ENCODE peak calls at places on chromosomes 13 and 19, in four cellular contexts. N is mesenchymal stem cell, Z is IMR-90, X is H9. G is an unnamed sample.

GRCh38 chr13:25687622-25688225 is 315.9 kb downstream of the ATP8A2 start:
- DNase-seq in Z (no peak), N (no peak), X (no peak), G (no peak)

GRCh38 chr13:20141238-20142018 is 19.4 kb downstream of the GJA3 start:
- DNase-seq in N (no peak), Z (no peak), X (no peak), G (no peak)

GRCh38 chr13:33355470-33355869 is 69.9 kb upstream of the STARD13 start:
- DNase-seq in N (peak; percentile 77), X (no peak), Z (peak; percentile 55), G (no peak)

GRCh38 chr13:88153353-88153752 is 482.2 kb downstream of the SLITRK5 start:
- DNase-seq in Z (no peak), N (no peak), X (no peak), G (no peak)

GRCh38 chr13:53921473-53921872 is 892.9 kb downstream of the OLFM4 start:
- DNase-seq in Z (no peak), N (no peak), X (no peak), G (no peak)

GRCh38 chr13:48852911-48853310 is 122.8 kb upstream of the FNDC3A start:
- DNase-seq in X (no peak), Z (no peak), N (no peak), G (no peak)

GRCh38 chr19:3062165-3063105 is at the start of gene TLE5:
- DNase-seq in N (no peak), X (no peak), Z (no peak), G (peak; percentile 38)

GRCh38 chr13:66927562-66927961 is 302.6 kb downstream of the PCDH9 start:
- DNase-seq in Z (no peak), X (no peak), N (no peak), G (no peak)

GRCh38 chr13:31038834-31039552 is 106.5 kb downstream of the TEX26 start:
- DNase-seq in Z (peak; percentile 44), X (no peak), N (peak; percentile 50), G (no peak)

GRCh38 chr19:53872762-53873161 is 5.1 kb downstream of the MYADM start:
- DNase-seq in X (no peak), N (peak; percentile 51), Z (no peak), G (no peak)

GRCh38 chr13:92362717-92363116 is 863.9 kb upstream of the GPC6 start:
- DNase-seq in Z (peak; percentile 7), N (peak; percentile 19), X (no peak), G (no peak)

GRCh38 chr19:9782282-9782681 is 13.7 kb upstream of the ZNF846 start:
- DNase-seq in X (no peak), N (no peak), Z (no peak), G (no peak)

GRCh38 chr13:91464336-91464735 is 65.9 kb downstream of the GPC5 start:
- DNase-seq in Z (no peak), N (no peak), X (no peak), G (no peak)

DNA sequence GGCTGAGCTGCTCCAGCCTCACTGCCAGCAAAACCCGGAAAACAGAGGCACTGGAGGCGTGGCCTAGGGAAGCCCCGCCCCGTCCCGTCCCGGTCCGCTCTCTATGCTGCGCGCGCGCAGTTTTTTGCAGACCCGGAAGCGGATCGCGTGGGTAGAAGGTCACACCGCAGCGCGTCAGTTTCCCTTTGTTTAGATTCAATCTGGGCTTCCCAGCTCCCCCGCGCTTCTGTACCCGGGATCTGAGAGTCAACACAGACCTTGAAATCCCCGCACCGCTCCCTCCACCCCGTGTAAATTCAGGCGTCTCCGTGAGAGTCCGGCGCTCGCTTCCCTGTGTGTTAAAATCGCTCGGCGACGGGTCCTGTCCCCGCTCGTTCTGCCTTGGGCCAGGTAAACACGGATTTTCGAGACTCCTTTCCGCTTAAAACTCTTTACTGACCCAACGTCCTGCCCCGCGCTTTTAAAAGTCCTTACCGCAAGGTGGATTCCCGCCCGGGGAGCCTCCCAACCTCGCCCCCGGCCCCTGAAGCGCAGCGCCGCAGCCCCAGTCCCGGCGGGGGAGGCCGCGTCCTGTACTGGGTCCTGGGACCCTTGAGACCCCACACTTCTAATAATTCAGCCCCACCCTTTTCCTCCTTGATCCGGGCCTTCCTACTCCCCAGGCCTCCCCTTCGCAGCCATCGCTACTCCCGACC is at the start of gene ZNF610:
- DNase-seq in N (peak; percentile 87), Z (peak; percentile 88), X (peak; percentile 88), G (peak; percentile 81)
- H2BK120ac ChIP-seq in N (peak within 1 kb of the TSS; percentile 15), Z (no peak within 1 kb of the TSS), X (no peak within 1 kb of the TSS), G (no peak within 1 kb of the TSS)

DNA sequence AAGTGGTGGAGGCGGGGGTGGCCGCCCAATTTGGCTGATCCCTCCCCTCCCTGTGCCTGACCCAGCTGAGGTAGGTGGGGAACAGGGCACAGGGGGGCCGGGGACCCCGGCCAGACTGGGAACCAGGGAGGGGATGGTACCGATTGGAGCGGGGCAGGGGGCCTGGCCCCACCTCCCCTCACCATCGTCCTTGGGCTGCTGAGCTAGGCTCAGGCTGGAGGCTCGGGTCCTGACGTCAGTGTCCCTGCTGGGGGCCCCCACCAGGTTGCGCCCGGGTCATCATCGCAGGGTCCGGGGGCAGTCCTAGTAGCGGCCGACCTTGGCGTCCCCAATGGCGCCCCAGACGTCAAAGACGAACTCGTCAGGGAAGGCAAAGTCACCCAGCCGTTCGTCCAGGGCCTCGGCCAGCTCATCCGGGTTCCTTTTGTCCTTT is 3.0 kb upstream of the PTGER1 start:
- DNase-seq in N (no peak), Z (no peak), X (no peak), G (no peak)
- H3K23ac ChIP-seq in N (no peak overlapping the region), Z (no peak overlapping the region), X (no peak overlapping the region), G (no peak overlapping the region)

GRCh38 chr19:37983153-37983552 is 76.1 kb downstream of the SIPA1L3 start:
- DNase-seq in X (no peak), N (peak; percentile 48), Z (peak; percentile 52), G (no peak)

GRCh38 chr19:37987356-37988332 is 80.6 kb downstream of the SIPA1L3 start:
- DNase-seq in Z (no peak), X (peak; percentile 66), N (no peak), G (peak; percentile 65)

GRCh38 chr19:37983916-37984315 is 76.9 kb downstream of the SIPA1L3 start:
- DNase-seq in Z (no peak), N (no peak), X (no peak), G (no peak)

GRCh38 chr19:37988758-37989635 is 82.0 kb downstream of the SIPA1L3 start:
- DNase-seq in Z (no peak), X (peak; percentile 65), N (peak; percentile 81), G (peak; percentile 45)

GRCh38 chr19:37986048-37986750 is 79.2 kb downstream of the SIPA1L3 start:
- DNase-seq in Z (no peak), N (no peak), X (no peak), G (no peak)
- H2BK120ac ChIP-seq in Z (peak overlapping the region; percentile 43), N (no peak overlapping the region), X (no peak overlapping the region), G (no peak overlapping the region)

GRCh38 chr19:49570138-49570856 is 10.1 kb downstream of the NOSIP start:
- DNase-seq in Z (peak; percentile 84), N (peak; percentile 87), X (peak; percentile 73), G (peak; percentile 91)

GRCh38 chr19:49570997-49571676 is 9.2 kb downstream of the NOSIP start:
- DNase-seq in N (no peak), X (peak; percentile 67), Z (no peak), G (peak; percentile 92)

GRCh38 chr19:49573009-49573408 is 7.3 kb downstream of the NOSIP start:
- DNase-seq in Z (no peak), N (no peak), X (no peak), G (no peak)

GRCh38 chr19:49573451-49573850 is 6.9 kb downstream of the NOSIP start:
- DNase-seq in Z (peak; percentile 20), N (no peak), X (no peak), G (no peak)

DNA sequence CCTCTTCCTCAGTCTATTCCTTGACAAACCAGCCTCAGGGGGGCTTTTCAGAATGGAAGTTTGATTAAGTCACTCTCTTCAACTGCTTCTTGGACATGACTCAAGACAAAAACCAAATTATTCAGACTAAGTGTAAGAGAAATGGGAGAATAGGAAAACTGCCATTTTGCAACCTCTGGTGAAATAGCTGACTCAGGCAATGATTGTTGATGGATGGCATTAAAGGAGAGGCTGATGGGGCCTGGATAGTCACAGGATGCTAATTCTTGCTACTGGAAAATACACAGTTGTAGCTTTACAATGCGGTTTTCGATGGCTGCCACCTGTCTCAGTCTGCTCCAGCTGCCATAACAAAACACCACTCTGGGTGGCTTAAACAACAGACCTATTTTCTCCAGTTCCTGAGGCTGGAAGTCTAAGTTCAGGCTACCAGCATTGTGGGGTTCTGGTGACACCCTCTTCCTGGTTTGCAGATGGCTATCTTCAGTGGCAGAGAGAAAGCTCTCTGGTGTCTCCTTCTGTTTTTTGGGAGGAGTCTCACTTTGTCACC is 6.1 kb downstream of the NOSIP start:
- DNase-seq in N (peak; percentile 42), Z (no peak), X (no peak), G (no peak)
- H3K23ac ChIP-seq in N (no peak overlapping the region), Z (no peak overlapping the region), X (no peak overlapping the region), G (no peak overlapping the region)

DNA sequence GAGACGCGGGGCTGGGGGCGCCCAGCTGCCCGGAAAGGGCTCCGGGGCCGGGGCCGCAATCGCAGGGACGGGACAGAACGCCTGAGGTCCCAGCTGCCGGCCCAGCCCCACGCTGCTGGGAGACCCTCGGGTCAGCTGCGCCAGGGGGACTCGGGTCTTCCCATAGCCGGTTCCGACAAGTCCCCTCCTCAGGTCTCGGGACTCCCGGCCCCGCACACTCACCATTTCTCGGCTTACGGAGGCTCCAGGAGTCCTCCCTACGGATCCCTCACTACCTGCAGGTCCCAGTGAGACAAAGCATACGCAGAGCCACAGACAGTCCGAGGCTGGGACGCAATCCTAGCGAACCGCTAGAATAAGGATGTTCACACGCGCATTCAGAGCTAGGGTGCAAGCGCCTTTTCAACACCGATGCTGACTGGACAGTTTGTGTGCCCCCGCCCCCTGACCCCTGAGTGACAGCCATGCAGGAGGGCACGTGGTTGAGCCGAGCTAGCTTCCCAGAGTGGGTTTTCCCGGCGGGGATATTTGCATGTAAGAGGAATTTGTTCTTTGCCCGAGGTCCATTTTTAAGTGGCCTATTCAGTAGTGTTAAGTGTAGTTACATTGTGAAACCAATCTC is 13.6 kb downstream of the ZNF490 start:
- DNase-seq in Z (no peak), X (no peak), N (no peak), G (no peak)
- H2BK120ac ChIP-seq in Z (no peak overlapping the region), X (no peak overlapping the region), N (no peak overlapping the region), G (no peak overlapping the region)